ENCODE peak calls at places on chromosomes 11 and 22, in nine cellular contexts. One of them, this sample, is unnamed.

GRCh38 chr11:10325398-10326079 is 20.7 kb downstream of the ADM start:
- DNase-seq in GM12892: no peak
- DNase-seq in transverse colon: no peak
- DNase-seq in Ammon's horn: no peak
- DNase-seq in AG08395: no peak
- DNase-seq in stomach: no peak
- DNase-seq in pulmonary artery endothelial cell: peak
- DNase-seq in HAP-1: no peak
- DNase-seq in colonic mucosa: no peak
- DNase-seq in this sample: no peak

GRCh38 chr11:130413383-130414106 is 14.9 kb downstream of the ADAMTS8 start:
- DNase-seq in GM12892: no peak
- DNase-seq in transverse colon: no peak
- DNase-seq in Ammon's horn: peak
- DNase-seq in AG08395: peak
- DNase-seq in stomach: no peak
- DNase-seq in pulmonary artery endothelial cell: no peak
- DNase-seq in HAP-1: no peak
- DNase-seq in colonic mucosa: no peak
- DNase-seq in this sample: no peak

GRCh38 chr11:126744699-126745098 is 255.9 kb downstream of the KIRREL3 start:
- DNase-seq in GM12892: no peak
- DNase-seq in transverse colon: no peak
- DNase-seq in Ammon's horn: no peak
- DNase-seq in AG08395: no peak
- DNase-seq in stomach: no peak
- DNase-seq in pulmonary artery endothelial cell: no peak
- DNase-seq in HAP-1: no peak
- DNase-seq in colonic mucosa: no peak
- DNase-seq in this sample: no peak

GRCh38 chr11:19962795-19963163 is 197.5 kb downstream of the DBX1 start:
- DNase-seq in GM12892: no peak
- DNase-seq in transverse colon: no peak
- DNase-seq in Ammon's horn: no peak
- DNase-seq in AG08395: peak
- DNase-seq in stomach: no peak
- DNase-seq in pulmonary artery endothelial cell: no peak
- DNase-seq in HAP-1: no peak
- DNase-seq in colonic mucosa: no peak
- DNase-seq in this sample: no peak

GRCh38 chr22:32698926-32699619 is 102.4 kb upstream of the TIMP3 start:
- DNase-seq in GM12892: no peak
- DNase-seq in transverse colon: peak
- DNase-seq in Ammon's horn: no peak
- DNase-seq in AG08395: no peak
- DNase-seq in stomach: no peak
- DNase-seq in pulmonary artery endothelial cell: no peak
- DNase-seq in HAP-1: no peak
- DNase-seq in colonic mucosa: peak
- DNase-seq in this sample: no peak

GRCh38 chr11:108135845-108136599 is 14.7 kb downstream of the ACAT1 start:
- DNase-seq in GM12892: no peak
- DNase-seq in transverse colon: no peak
- DNase-seq in Ammon's horn: no peak
- DNase-seq in AG08395: peak
- DNase-seq in stomach: no peak
- DNase-seq in pulmonary artery endothelial cell: no peak
- DNase-seq in HAP-1: no peak
- DNase-seq in colonic mucosa: no peak
- DNase-seq in this sample: no peak

GRCh38 chr22:36027579-36027959 is 1.1 kb downstream of the RBFOX2 start:
- DNase-seq in GM12892: no peak
- DNase-seq in transverse colon: peak
- DNase-seq in Ammon's horn: peak
- DNase-seq in AG08395: no peak
- DNase-seq in stomach: no peak
- DNase-seq in pulmonary artery endothelial cell: no peak
- DNase-seq in HAP-1: no peak
- DNase-seq in colonic mucosa: peak
- DNase-seq in this sample: peak

GRCh38 chr11:75350743-75351540 is 519 bp downstream of the ARRB1 start:
- DNase-seq in GM12892: no peak
- DNase-seq in transverse colon: peak
- DNase-seq in Ammon's horn: peak
- DNase-seq in AG08395: no peak
- DNase-seq in stomach: peak
- DNase-seq in pulmonary artery endothelial cell: no peak
- DNase-seq in HAP-1: no peak
- DNase-seq in colonic mucosa: peak
- DNase-seq in this sample: peak

GRCh38 chr11:15035283-15035682 is 38.1 kb upstream of the CALCB start:
- DNase-seq in GM12892: no peak
- DNase-seq in transverse colon: no peak
- DNase-seq in Ammon's horn: no peak
- DNase-seq in AG08395: no peak
- DNase-seq in stomach: no peak
- DNase-seq in pulmonary artery endothelial cell: no peak
- DNase-seq in HAP-1: no peak
- DNase-seq in colonic mucosa: peak
- DNase-seq in this sample: no peak

GRCh38 chr22:19889951-19890350 is 35.3 kb upstream of the GNB1L start:
- DNase-seq in GM12892: no peak
- DNase-seq in transverse colon: no peak
- DNase-seq in Ammon's horn: no peak
- DNase-seq in AG08395: no peak
- DNase-seq in stomach: no peak
- DNase-seq in pulmonary artery endothelial cell: no peak
- DNase-seq in HAP-1: no peak
- DNase-seq in colonic mucosa: no peak
- DNase-seq in this sample: no peak

GRCh38 chr11:132318421-132319157 is 948.2 kb downstream of the NTM start:
- DNase-seq in GM12892: no peak
- DNase-seq in transverse colon: no peak
- DNase-seq in Ammon's horn: no peak
- DNase-seq in AG08395: peak
- DNase-seq in stomach: no peak
- DNase-seq in pulmonary artery endothelial cell: no peak
- DNase-seq in HAP-1: no peak
- DNase-seq in colonic mucosa: no peak
- DNase-seq in this sample: no peak

GRCh38 chr11:29210426-29210825 is 806.4 kb downstream of the KCNA4 start:
- DNase-seq in GM12892: no peak
- DNase-seq in transverse colon: no peak
- DNase-seq in Ammon's horn: no peak
- DNase-seq in AG08395: no peak
- DNase-seq in stomach: no peak
- DNase-seq in pulmonary artery endothelial cell: no peak
- DNase-seq in HAP-1: no peak
- DNase-seq in colonic mucosa: no peak
- DNase-seq in this sample: no peak

GRCh38 chr22:48607901-48608650 is 1219.6 kb downstream of the BRD1 start:
- DNase-seq in GM12892: no peak
- DNase-seq in transverse colon: no peak
- DNase-seq in Ammon's horn: no peak
- DNase-seq in AG08395: no peak
- DNase-seq in stomach: no peak
- DNase-seq in pulmonary artery endothelial cell: no peak
- DNase-seq in HAP-1: no peak
- DNase-seq in colonic mucosa: no peak
- DNase-seq in this sample: no peak

GRCh38 chr22:16866167-16866566 is 41.0 kb upstream of the XKR3 start:
- DNase-seq in GM12892: no peak
- DNase-seq in transverse colon: no peak
- DNase-seq in Ammon's horn: no peak
- DNase-seq in AG08395: no peak
- DNase-seq in stomach: no peak
- DNase-seq in pulmonary artery endothelial cell: no peak
- DNase-seq in HAP-1: no peak
- DNase-seq in colonic mucosa: no peak
- DNase-seq in this sample: no peak

GRCh38 chr22:36288571-36289405 is 35.9 kb downstream of the APOL1 start:
- DNase-seq in GM12892: no peak
- DNase-seq in transverse colon: no peak
- DNase-seq in Ammon's horn: no peak
- DNase-seq in AG08395: no peak
- DNase-seq in stomach: no peak
- DNase-seq in pulmonary artery endothelial cell: no peak
- DNase-seq in HAP-1: no peak
- DNase-seq in colonic mucosa: no peak
- DNase-seq in this sample: no peak

GRCh38 chr11:115147243-115147807 is 356.9 kb downstream of the CADM1 start:
- DNase-seq in GM12892: no peak
- DNase-seq in transverse colon: no peak
- DNase-seq in Ammon's horn: no peak
- DNase-seq in AG08395: no peak
- DNase-seq in stomach: no peak
- DNase-seq in pulmonary artery endothelial cell: no peak
- DNase-seq in HAP-1: no peak
- DNase-seq in colonic mucosa: no peak
- DNase-seq in this sample: no peak

GRCh38 chr11:3109434-3109833 is 52.2 kb upstream of the CARS1 start:
- DNase-seq in GM12892: no peak
- DNase-seq in transverse colon: no peak
- DNase-seq in Ammon's horn: no peak
- DNase-seq in AG08395: no peak
- DNase-seq in stomach: no peak
- DNase-seq in pulmonary artery endothelial cell: no peak
- DNase-seq in HAP-1: no peak
- DNase-seq in colonic mucosa: no peak
- DNase-seq in this sample: no peak

GRCh38 chr11:62705401-62705800 is 1.8 kb downstream of the BSCL2 start:
- DNase-seq in GM12892: no peak
- DNase-seq in transverse colon: no peak
- DNase-seq in Ammon's horn: peak
- DNase-seq in AG08395: no peak
- DNase-seq in stomach: no peak
- DNase-seq in pulmonary artery endothelial cell: no peak
- DNase-seq in HAP-1: no peak
- DNase-seq in colonic mucosa: no peak
- DNase-seq in this sample: no peak

GRCh38 chr11:63871962-63872832 is 33.3 kb downstream of the MARK2 start:
- DNase-seq in GM12892: peak
- DNase-seq in transverse colon: peak
- DNase-seq in Ammon's horn: peak
- DNase-seq in AG08395: peak
- DNase-seq in stomach: peak
- DNase-seq in pulmonary artery endothelial cell: peak
- DNase-seq in HAP-1: peak
- DNase-seq in colonic mucosa: peak
- DNase-seq in this sample: peak

GRCh38 chr11:68980776-68981065 is at the start of gene MRGPRD:
- DNase-seq in GM12892: no peak
- DNase-seq in transverse colon: no peak
- DNase-seq in Ammon's horn: no peak
- DNase-seq in AG08395: no peak
- DNase-seq in stomach: no peak
- DNase-seq in pulmonary artery endothelial cell: no peak
- DNase-seq in HAP-1: no peak
- DNase-seq in colonic mucosa: no peak
- DNase-seq in this sample: no peak

GRCh38 chr11:103923473-103923931 is 112.9 kb upstream of the DDI1 start:
- DNase-seq in GM12892: no peak
- DNase-seq in transverse colon: no peak
- DNase-seq in Ammon's horn: no peak
- DNase-seq in AG08395: no peak
- DNase-seq in stomach: no peak
- DNase-seq in pulmonary artery endothelial cell: no peak
- DNase-seq in HAP-1: no peak
- DNase-seq in colonic mucosa: no peak
- DNase-seq in this sample: peak

GRCh38 chr22:45151503-45151902 is 12.2 kb upstream of the NUP50 start:
- DNase-seq in GM12892: no peak
- DNase-seq in transverse colon: no peak
- DNase-seq in Ammon's horn: no peak
- DNase-seq in AG08395: no peak
- DNase-seq in stomach: no peak
- DNase-seq in pulmonary artery endothelial cell: no peak
- DNase-seq in HAP-1: no peak
- DNase-seq in colonic mucosa: no peak
- DNase-seq in this sample: no peak

GRCh38 chr11:9347100-9347499 is 32.7 kb upstream of the TMEM41B start:
- DNase-seq in GM12892: no peak
- DNase-seq in transverse colon: no peak
- DNase-seq in Ammon's horn: no peak
- DNase-seq in AG08395: no peak
- DNase-seq in stomach: no peak
- DNase-seq in pulmonary artery endothelial cell: no peak
- DNase-seq in HAP-1: no peak
- DNase-seq in colonic mucosa: no peak
- DNase-seq in this sample: no peak

GRCh38 chr22:24121938-24122337 is 59.3 kb upstream of the SUSD2 start:
- DNase-seq in GM12892: no peak
- DNase-seq in transverse colon: no peak
- DNase-seq in Ammon's horn: no peak
- DNase-seq in AG08395: no peak
- DNase-seq in stomach: no peak
- DNase-seq in pulmonary artery endothelial cell: no peak
- DNase-seq in HAP-1: no peak
- DNase-seq in colonic mucosa: no peak
- DNase-seq in this sample: no peak

GRCh38 chr22:40609216-40609615 is 27.3 kb downstream of the MRTFA start:
- DNase-seq in GM12892: no peak
- DNase-seq in transverse colon: no peak
- DNase-seq in Ammon's horn: no peak
- DNase-seq in AG08395: no peak
- DNase-seq in stomach: no peak
- DNase-seq in pulmonary artery endothelial cell: no peak
- DNase-seq in HAP-1: no peak
- DNase-seq in colonic mucosa: no peak
- DNase-seq in this sample: no peak

GRCh38 chr22:41687901-41688364 is 734 bp downstream of the SNU13 start:
- DNase-seq in GM12892: no peak
- DNase-seq in transverse colon: peak
- DNase-seq in Ammon's horn: no peak
- DNase-seq in AG08395: no peak
- DNase-seq in stomach: no peak
- DNase-seq in pulmonary artery endothelial cell: no peak
- DNase-seq in HAP-1: no peak
- DNase-seq in colonic mucosa: no peak
- DNase-seq in this sample: peak

GRCh38 chr22:50170453-50171318 is at the start of gene PANX2:
- DNase-seq in GM12892: no peak
- DNase-seq in transverse colon: no peak
- DNase-seq in Ammon's horn: no peak
- DNase-seq in AG08395: no peak
- DNase-seq in stomach: no peak
- DNase-seq in pulmonary artery endothelial cell: no peak
- DNase-seq in HAP-1: no peak
- DNase-seq in colonic mucosa: no peak
- DNase-seq in this sample: no peak

GRCh38 chr11:38006466-38006865 is 1408.4 kb upstream of the RAG2 start:
- DNase-seq in GM12892: no peak
- DNase-seq in transverse colon: no peak
- DNase-seq in Ammon's horn: no peak
- DNase-seq in AG08395: no peak
- DNase-seq in stomach: no peak
- DNase-seq in pulmonary artery endothelial cell: no peak
- DNase-seq in HAP-1: no peak
- DNase-seq in colonic mucosa: no peak
- DNase-seq in this sample: no peak

GRCh38 chr11:11998091-11998781 is 10.2 kb downstream of the DKK3 start:
- DNase-seq in GM12892: no peak
- DNase-seq in transverse colon: no peak
- DNase-seq in Ammon's horn: no peak
- DNase-seq in AG08395: peak
- DNase-seq in stomach: no peak
- DNase-seq in pulmonary artery endothelial cell: peak
- DNase-seq in HAP-1: no peak
- DNase-seq in colonic mucosa: no peak
- DNase-seq in this sample: no peak

GRCh38 chr11:1749020-1749758 is 1.2 kb downstream of the IFITM10 start:
- DNase-seq in GM12892: peak
- DNase-seq in transverse colon: peak
- DNase-seq in Ammon's horn: no peak
- DNase-seq in AG08395: peak
- DNase-seq in stomach: no peak
- DNase-seq in pulmonary artery endothelial cell: no peak
- DNase-seq in HAP-1: no peak
- DNase-seq in colonic mucosa: no peak
- DNase-seq in this sample: no peak

This sample was measured in cerebellar cortex.